ENCODE peak calls at places on chromosomes 3 and 15, in four cellular contexts. J is HepG2, A is K562, M is H1. B is an unnamed sample.

GRCh38 chr3:152738656-152739055 is 96.3 kb upstream of the P2RY1 start:
- DNase-seq in J (no peak), A (no peak), M (no peak), B (no peak)

GRCh38 chr3:63967675-63968611 is 55.4 kb downstream of the PSMD6 start:
- DNase-seq in J (peak; percentile 88), A (no peak), M (no peak), B (no peak)

GRCh38 chr3:146469206-146470017 is at the start of gene PLSCR2:
- DNase-seq in J (no peak), A (peak; percentile 85), M (peak; percentile 82), B (no peak)

GRCh38 chr15:89095556-89095955 is 7.3 kb downstream of the ABHD2 start:
- DNase-seq in J (no peak), A (no peak), M (no peak), B (no peak)

GRCh38 chr3:28295819-28296364 is 52.6 kb upstream of the ZCWPW2 start:
- DNase-seq in J (no peak), A (no peak), M (no peak), B (no peak)

GRCh38 chr3:173199568-173199967 is 58.5 kb upstream of the SPATA16 start:
- DNase-seq in J (no peak), A (no peak), M (no peak), B (no peak)

GRCh38 chr3:141796436-141797166 is 33.4 kb downstream of the GRK7 start:
- DNase-seq in J (no peak), A (no peak), M (no peak), B (no peak)

GRCh38 chr15:23565395-23566069 is at the start of gene MKRN3:
- DNase-seq in J (peak; percentile 44), A (peak; percentile 83), M (no peak), B (peak; percentile 87)

GRCh38 chr3:14346642-14347041 is 55.8 kb upstream of the SLC6A6 start:
- DNase-seq in J (no peak), A (no peak), M (no peak), B (no peak)

GRCh38 chr3:64150527-64151238 is 74.6 kb downstream of the PRICKLE2 start:
- DNase-seq in J (peak; percentile 68), A (no peak), M (no peak), B (no peak)

GRCh38 chr3:16723994-16724393 is 118.8 kb upstream of the DAZL start:
- DNase-seq in J (no peak), A (no peak), M (no peak), B (peak; percentile 4)

GRCh38 chr15:85154061-85154460 is 172.4 kb downstream of the PDE8A start:
- DNase-seq in J (no peak), A (no peak), M (no peak), B (no peak)

GRCh38 chr3:54773251-54773650 is 154.6 kb downstream of the LRTM1 start:
- DNase-seq in J (no peak), A (no peak), M (no peak), B (no peak)

GRCh38 chr3:2024037-2024436 is 74.6 kb upstream of the CNTN4 start:
- DNase-seq in J (no peak), A (no peak), M (no peak), B (no peak)

GRCh38 chr3:154334973-154335420 is 10.7 kb upstream of the DHX36 start:
- DNase-seq in J (peak; percentile 20), A (peak; percentile 20), M (no peak), B (no peak)

GRCh38 chr3:54987719-54988118 is 59.9 kb upstream of the LRTM1 start:
- DNase-seq in J (no peak), A (no peak), M (no peak), B (no peak)

GRCh38 chr3:45986303-45986982 is 9.2 kb downstream of the FYCO1 start:
- DNase-seq in J (peak; percentile 91), A (no peak), M (no peak), B (no peak)

GRCh38 chr3:51687472-51688205 is 16.6 kb downstream of the TEX264 start:
- DNase-seq in J (no peak), A (no peak), M (no peak), B (no peak)

GRCh38 chr15:80404719-80405553 is 754 bp downstream of the ARNT2 start:
- DNase-seq in J (no peak), A (no peak), M (peak; percentile 71), B (no peak)

GRCh38 chr3:143000525-143000924 is 845 bp upstream of the U2SURP start:
- DNase-seq in J (peak; percentile 25), A (peak; percentile 33), M (no peak), B (no peak)

GRCh38 chr3:51777985-51778384 is 1.1 kb downstream of the IQCF6 start:
- DNase-seq in J (no peak), A (no peak), M (no peak), B (no peak)

GRCh38 chr3:38454884-38455638 is 1.4 kb downstream of the ACVR2B start:
- DNase-seq in J (peak; percentile 81), A (peak; percentile 87), M (peak; percentile 92), B (no peak)

GRCh38 chr3:66444146-66444644 is 56.6 kb downstream of the LRIG1 start:
- DNase-seq in J (no peak), A (no peak), M (no peak), B (no peak)

GRCh38 chr3:66441124-66441523 is 59.7 kb downstream of the LRIG1 start:
- DNase-seq in J (no peak), A (no peak), M (no peak), B (no peak)

GRCh38 chr3:66443404-66443803 is 57.4 kb downstream of the LRIG1 start:
- DNase-seq in J (no peak), A (no peak), M (no peak), B (no peak)

GRCh38 chr3:66441692-66442091 is 59.1 kb downstream of the LRIG1 start:
- DNase-seq in J (no peak), A (no peak), M (no peak), B (no peak)

DNA sequence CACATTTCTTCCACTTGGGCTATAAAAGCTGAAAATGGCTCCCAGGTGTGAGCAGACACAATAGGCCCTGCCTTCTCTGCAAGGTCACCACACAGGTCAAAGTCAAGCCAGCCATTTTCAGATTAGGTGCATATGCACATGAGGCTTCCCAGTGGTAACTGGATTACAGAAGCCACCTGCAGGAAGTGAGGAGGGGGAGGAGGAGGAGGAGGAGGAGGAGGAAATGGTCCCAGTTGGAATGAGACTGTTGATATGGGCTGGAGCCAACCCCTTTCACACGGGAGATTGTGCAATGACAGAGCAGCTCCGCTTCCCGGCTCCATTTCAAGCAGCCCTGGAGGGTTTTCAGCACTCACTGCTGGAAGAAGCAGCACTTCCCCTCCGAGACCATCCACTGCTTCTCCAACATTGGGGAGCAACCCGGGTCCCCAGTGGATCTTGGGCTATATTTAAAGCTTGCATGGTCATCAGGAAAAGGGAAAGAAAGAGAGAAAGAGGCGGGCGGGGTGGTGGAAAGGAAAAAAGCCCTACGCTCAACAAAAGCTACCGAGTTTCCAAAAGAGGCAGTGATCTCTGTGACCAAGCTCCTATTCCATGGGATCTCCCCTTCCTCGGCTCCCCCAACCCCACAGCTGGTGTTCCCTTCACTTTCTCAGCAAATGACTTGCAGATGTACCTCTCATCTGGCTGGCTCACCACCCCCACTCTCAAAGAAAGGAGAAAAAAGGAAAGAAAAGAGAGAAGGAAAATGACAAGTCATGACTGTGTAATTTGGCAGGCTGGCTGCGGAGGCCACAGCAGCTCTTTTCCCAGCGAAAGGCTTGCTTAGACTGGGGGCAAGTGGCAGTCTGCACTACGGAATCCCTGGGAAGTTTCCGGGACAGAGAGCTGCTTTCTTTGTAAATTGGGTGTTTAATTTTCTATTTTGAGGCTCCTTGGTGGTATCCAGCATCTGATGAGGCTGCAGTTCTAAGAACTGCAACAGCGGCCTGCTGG is 58.3 kb downstream of the LRIG1 start:
- DNase-seq in J (peak; percentile 75), A (no peak), M (peak; percentile 71), B (no peak)
- TF ChIP-seq FOSL1 in J (no peak), A (no peak), M (no peak), B (no peak)

DNA sequence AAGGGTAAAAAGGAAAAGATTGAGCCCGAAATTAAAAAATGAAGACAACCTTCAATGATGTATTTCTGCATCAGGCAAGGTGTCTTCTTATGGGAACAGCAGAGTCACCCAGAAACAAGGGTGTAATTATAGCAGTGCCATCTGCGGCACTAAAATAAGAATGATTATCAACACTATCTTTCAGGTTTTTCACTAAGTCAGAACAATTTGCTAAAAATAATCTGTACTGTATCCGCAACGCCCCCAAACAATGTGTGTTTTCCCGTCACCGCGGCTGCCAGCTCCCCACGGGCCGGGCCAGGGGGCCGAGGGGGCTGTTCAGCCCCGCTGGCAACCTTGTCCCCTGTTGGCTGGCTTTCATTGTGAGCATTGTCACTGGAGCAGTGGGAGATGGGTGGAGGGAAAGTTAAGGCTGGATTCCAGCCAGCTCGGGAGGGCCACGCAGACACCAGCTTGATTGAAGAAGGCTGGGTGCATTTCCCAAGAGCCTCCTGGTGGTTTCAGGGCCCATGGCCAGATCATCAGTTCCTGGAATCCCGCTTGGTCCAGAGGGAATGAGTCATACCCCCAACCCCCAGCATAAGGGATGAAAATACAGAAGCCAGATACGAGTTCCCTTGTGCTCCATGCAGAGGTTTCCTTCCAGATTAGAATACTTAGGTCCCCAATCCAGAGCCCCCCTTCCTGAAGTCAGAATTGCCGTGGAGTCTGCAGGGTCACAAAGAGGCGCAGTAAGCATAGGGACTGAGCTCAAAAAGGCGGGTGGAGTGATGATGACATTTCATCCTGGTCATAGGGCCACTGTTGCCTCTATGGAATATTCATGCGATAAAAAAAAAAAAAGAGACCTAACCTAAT is 90.2 kb upstream of the KLF13 start:
- DNase-seq in J (peak; percentile 64), A (peak; percentile 46), M (no peak), B (no peak)
- TF ChIP-seq CTCF in J (peak; percentile 11), A (no peak), M (no peak), B (peak; percentile 5)

GRCh38 chr15:41967506-41968206 is 4.7 kb downstream of the EHD4 start:
- DNase-seq in J (no peak), A (no peak), M (no peak), B (no peak)
- TF ChIP-seq FOSL1 in J (no peak), A (no peak), M (no peak), B (no peak)

GRCh38 chr15:43824302-43825246 is at the start of gene MFAP1:
- DNase-seq in J (peak; percentile 93), A (peak; percentile 92), M (peak; percentile 83), B (peak; percentile 95)

GRCh38 chr15:43826029-43826507 is 734 bp upstream of the WDR76 start:
- DNase-seq in J (no peak), A (no peak), M (no peak), B (no peak)

GRCh38 chr15:43821505-43821904 is 3.0 kb downstream of the MFAP1 start:
- DNase-seq in J (no peak), A (no peak), M (no peak), B (no peak)
- TF ChIP-seq CTCF in J (no peak), A (no peak), M (no peak), B (no peak)

DNA sequence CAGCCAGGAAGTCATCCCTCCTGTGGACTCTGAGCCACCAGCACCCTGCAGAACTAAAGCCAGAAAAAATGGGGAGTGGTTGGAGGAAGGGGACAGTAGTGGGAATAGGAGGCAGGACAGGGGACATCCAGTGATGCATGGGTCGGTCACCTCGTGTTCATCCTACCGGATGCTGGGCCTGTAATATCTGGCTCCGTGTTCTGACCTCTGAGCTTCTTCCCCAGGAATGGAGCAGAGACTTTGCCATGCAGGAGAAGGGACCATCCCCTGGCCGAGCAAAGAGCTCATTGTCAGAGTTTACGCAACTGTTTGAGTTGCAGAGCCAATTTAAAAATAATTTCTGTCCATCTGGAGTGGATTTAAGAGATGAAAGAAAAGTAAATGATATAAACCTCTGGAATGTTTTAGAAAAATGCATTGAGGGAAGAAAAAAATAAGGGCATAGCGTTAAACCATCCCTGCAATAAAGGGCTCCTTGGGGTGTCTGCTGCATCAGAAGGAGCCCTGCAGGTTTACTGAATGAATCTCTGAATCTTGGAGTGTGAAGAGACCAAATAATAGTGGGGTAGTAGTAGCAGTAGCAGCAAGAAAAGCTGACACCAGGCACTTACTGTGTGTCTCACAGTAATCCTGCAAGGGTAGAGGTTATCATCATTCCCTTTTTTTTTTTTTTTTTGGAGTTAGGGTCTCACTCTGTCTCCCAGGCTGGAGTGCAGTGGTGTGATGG is 70.9 kb downstream of the AAGAB start:
- DNase-seq in J (peak; percentile 84), A (no peak), M (no peak), B (no peak)
- TF ChIP-seq FOSL1 in J (no peak), A (no peak), M (no peak), B (no peak)

GRCh38 chr3:194339356-194339755 is 11.8 kb downstream of the CPN2 start:
- DNase-seq in J (no peak), A (no peak), M (no peak), B (no peak)
- TF ChIP-seq CTCF in J (no peak), A (peak; percentile 29), M (peak; percentile 77), B (peak; percentile 40)